ENCODE peak calls at places on chromosomes 4 and X, in six cellular contexts. I is right cardiac atrium, W is osteoblast, D is uterus, Z is left lung, M is HCT116. G is an unnamed sample.

GRCh38 chr4:67320645-67321044 is 224.7 kb downstream of the CENPC start:
- DNase-seq in I (peak; percentile 15), W (peak; percentile 5), D (no peak), Z (no peak), M (no peak), G (no peak)

GRCh38 chr4:73763877-73764276 is 23.5 kb downstream of the CXCL8 start:
- DNase-seq in I (no peak), W (no peak), D (no peak), Z (no peak), M (no peak), G (no peak)

GRCh38 chr4:183541081-183542045 is 36.5 kb downstream of the ING2 start:
- DNase-seq in I (no peak), W (no peak), D (no peak), Z (no peak), M (no peak), G (no peak)

GRCh38 chr4:4655901-4656300 is 114.1 kb upstream of the STX18 start:
- DNase-seq in I (no peak), W (no peak), D (no peak), Z (no peak), M (no peak), G (no peak)

GRCh38 chrX:16589211-16589610 is 60.7 kb upstream of the S100G start:
- DNase-seq in I (no peak), W (no peak), D (no peak), Z (no peak), M (no peak), G (no peak)

GRCh38 chrX:104618106-104618895 is 52.3 kb downstream of the IL1RAPL2 start:
- DNase-seq in I (no peak), W (peak; percentile 22), D (no peak), Z (no peak), M (no peak), G (no peak)

GRCh38 chr4:89617256-89617655 is 219.7 kb downstream of the SNCA start:
- DNase-seq in I (no peak), W (no peak), D (no peak), Z (no peak), M (no peak), G (no peak)

GRCh38 chrX:47198026-47198686 is 4.5 kb downstream of the UBA1 start:
- DNase-seq in I (no peak), W (peak; percentile 37), D (no peak), Z (no peak), M (no peak), G (no peak)

GRCh38 chr4:3563403-3563802 is 31.2 kb upstream of the LRPAP1 start:
- DNase-seq in I (no peak), W (peak; percentile 25), D (no peak), Z (peak; percentile 15), M (no peak), G (no peak)

GRCh38 chr4:76271248-76271647 is 19.7 kb downstream of the FAM47E start:
- DNase-seq in I (no peak), W (no peak), D (no peak), Z (no peak), M (no peak), G (no peak)

GRCh38 chr4:76272582-76272981 is 21.1 kb downstream of the FAM47E start:
- DNase-seq in I (no peak), W (no peak), D (no peak), Z (no peak), M (no peak), G (no peak)

GRCh38 chr4:76272999-76273398 is 21.5 kb downstream of the FAM47E start:
- DNase-seq in I (no peak), W (no peak), D (no peak), Z (no peak), M (no peak), G (no peak)

GRCh38 chr4:76272091-76272490 is 20.6 kb downstream of the FAM47E start:
- DNase-seq in I (no peak), W (no peak), D (no peak), Z (no peak), M (no peak), G (no peak)

DNA sequence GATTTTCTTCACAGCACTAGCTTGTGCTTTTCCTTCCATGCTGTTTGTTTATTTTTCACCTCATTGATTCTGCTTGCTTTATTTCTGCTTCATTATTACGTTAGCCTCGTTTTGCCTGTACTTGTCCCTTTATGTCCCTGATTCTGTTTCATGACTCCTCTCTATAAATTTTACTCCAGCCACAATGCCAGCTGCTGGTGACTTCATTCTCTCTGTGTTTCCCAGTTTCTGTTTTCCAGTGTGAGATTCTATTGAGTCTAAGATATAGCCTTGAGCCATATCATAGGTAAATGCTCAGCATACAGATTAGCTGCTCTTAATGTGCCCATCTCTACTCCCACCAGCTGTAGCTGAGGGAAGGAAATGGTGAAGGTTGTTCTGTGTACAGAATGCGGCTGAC is 19.3 kb downstream of the FAM47E start:
- DNase-seq in I (no peak), W (no peak), D (no peak), Z (no peak), M (no peak), G (no peak)
- H3K4me1 ChIP-seq in I (peaks cover 2% of the 10 kb centered on the region), W (no peaks in the 10 kb centered on the region), D (no peaks in the 10 kb centered on the region), Z (no peaks in the 10 kb centered on the region), M (no peaks in the 10 kb centered on the region), G (no peaks in the 10 kb centered on the region)

GRCh38 chr4:145484240-145484846 is 2.7 kb downstream of the SMAD1 start:
- DNase-seq in I (no peak), W (no peak), D (no peak), Z (no peak), M (no peak), G (no peak)
- H3K4me3 ChIP-seq in I (no peak overlapping the region), W (no peak overlapping the region), D (no peak overlapping the region), Z (no peak overlapping the region), M (no peak overlapping the region), G (no peak overlapping the region)

GRCh38 chr4:160826339-160826679 is 1337.5 kb downstream of the FSTL5 start:
- DNase-seq in I (no peak), W (no peak), D (no peak), Z (no peak), M (no peak), G (no peak)

GRCh38 chr4:160819791-160820190 is 1344.0 kb downstream of the FSTL5 start:
- DNase-seq in I (no peak), W (no peak), D (no peak), Z (no peak), M (no peak), G (no peak)

GRCh38 chr4:160831165-160831922 is 1332.5 kb downstream of the FSTL5 start:
- DNase-seq in I (no peak), W (no peak), D (no peak), Z (no peak), M (no peak), G (no peak)

GRCh38 chr4:160825644-160826338 is 1338.0 kb downstream of the FSTL5 start:
- DNase-seq in I (no peak), W (no peak), D (no peak), Z (no peak), M (no peak), G (no peak)
- H3K9me3 ChIP-seq in I (no peaks in the 10 kb centered on the region), W (no peaks in the 10 kb centered on the region), D (no peaks in the 10 kb centered on the region), Z (peaks cover 2% of the 10 kb centered on the region), M (no peaks in the 10 kb centered on the region), G (no peaks in the 10 kb centered on the region)

GRCh38 chr4:128255906-128256305 is 31.7 kb downstream of the PGRMC2 start:
- DNase-seq in I (no peak), W (no peak), D (no peak), Z (no peak), M (no peak), G (no peak)
- H3K4me1 ChIP-seq in I (no peaks in the 10 kb centered on the region), W (no peaks in the 10 kb centered on the region), D (no peaks in the 10 kb centered on the region), Z (no peaks in the 10 kb centered on the region), M (no peaks in the 10 kb centered on the region), G (no peaks in the 10 kb centered on the region)

DNA sequence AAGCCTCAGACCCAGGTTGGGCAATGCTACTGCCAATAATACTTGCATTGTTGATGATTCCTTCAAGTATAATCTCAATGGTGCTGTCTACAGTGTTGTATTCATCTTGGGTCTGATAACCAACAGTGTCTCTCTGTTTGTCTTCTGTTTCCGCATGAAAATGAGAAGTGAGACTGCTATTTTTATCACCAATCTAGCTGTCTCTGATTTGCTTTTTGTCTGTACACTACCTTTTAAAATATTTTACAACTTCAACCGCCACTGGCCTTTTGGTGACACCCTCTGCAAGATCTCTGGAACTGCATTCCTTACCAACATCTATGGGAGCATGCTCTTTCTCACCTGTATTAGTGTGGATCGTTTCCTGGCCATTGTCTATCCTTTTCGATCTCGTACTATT is 7.4 kb downstream of the LPAR4 start:
- DNase-seq in I (no peak), W (no peak), D (no peak), Z (no peak), M (no peak), G (no peak)
- H3K4me3 ChIP-seq in I (no peak overlapping the region), W (no peak overlapping the region), D (no peak overlapping the region), Z (no peak overlapping the region), M (no peak overlapping the region), G (no peak overlapping the region)

GRCh38 chr4:25215506-25215905 is 18.3 kb upstream of the PI4K2B start:
- DNase-seq in I (no peak), W (no peak), D (no peak), Z (no peak), M (no peak), G (no peak)

GRCh38 chr4:25223770-25224375 is 10.0 kb upstream of the PI4K2B start:
- DNase-seq in I (no peak), W (no peak), D (no peak), Z (no peak), M (peak; percentile 57), G (no peak)

GRCh38 chr4:25221377-25221776 is 12.5 kb upstream of the PI4K2B start:
- DNase-seq in I (no peak), W (no peak), D (no peak), Z (no peak), M (no peak), G (no peak)
- H3K9me3 ChIP-seq in I (no peaks in the 10 kb centered on the region), W (peaks cover 9% of the 10 kb centered on the region), D (no peaks in the 10 kb centered on the region), Z (peaks cover 70% of the 10 kb centered on the region), M (peaks cover 34% of the 10 kb centered on the region), G (no peaks in the 10 kb centered on the region)

GRCh38 chr4:2492970-2493369 is 24.1 kb downstream of the RNF4 start:
- DNase-seq in I (no peak), W (no peak), D (no peak), Z (no peak), M (no peak), G (no peak)
- H3K4me1 ChIP-seq in I (peaks cover 9% of the 10 kb centered on the region), W (peaks cover 16% of the 10 kb centered on the region), D (no peaks in the 10 kb centered on the region), Z (no peaks in the 10 kb centered on the region), M (no peaks in the 10 kb centered on the region), G (no peaks in the 10 kb centered on the region)

DNA sequence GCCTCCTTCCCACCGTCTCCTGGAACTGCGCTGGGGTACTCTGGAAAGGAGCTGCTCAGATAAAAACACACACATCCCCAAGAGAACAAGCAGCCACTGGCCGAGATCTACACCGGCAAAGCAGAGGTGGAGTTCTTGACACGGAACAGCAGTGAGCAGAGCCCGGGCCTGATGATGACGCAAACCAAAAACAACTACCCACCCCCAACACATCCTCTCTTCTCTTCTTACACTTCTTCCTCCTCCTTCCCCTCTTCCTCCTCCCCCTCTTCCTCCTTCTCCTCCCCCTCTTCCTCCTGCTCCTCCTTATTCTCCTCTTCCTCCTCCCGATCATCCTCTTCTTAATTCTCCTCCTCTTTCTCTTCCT is 4.6 kb downstream of the PNMA5 start:
- DNase-seq in I (no peak), W (peak; percentile 62), D (no peak), Z (no peak), M (no peak), G (no peak)
- H3K4me3 ChIP-seq in I (no peak overlapping the region), W (no peak overlapping the region), D (no peak overlapping the region), Z (no peak overlapping the region), M (no peak overlapping the region), G (no peak overlapping the region)

GRCh38 chr4:54173281-54173912 is 55.7 kb upstream of the PDGFRA start:
- DNase-seq in I (no peak), W (no peak), D (no peak), Z (no peak), M (no peak), G (no peak)

GRCh38 chr4:54172156-54172555 is 56.9 kb upstream of the PDGFRA start:
- DNase-seq in I (no peak), W (no peak), D (no peak), Z (no peak), M (no peak), G (no peak)

GRCh38 chr4:54176202-54176601 is 52.9 kb upstream of the PDGFRA start:
- DNase-seq in I (no peak), W (no peak), D (no peak), Z (no peak), M (no peak), G (no peak)
- H3K9me3 ChIP-seq in I (no peaks in the 10 kb centered on the region), W (no peaks in the 10 kb centered on the region), D (no peaks in the 10 kb centered on the region), Z (no peaks in the 10 kb centered on the region), M (no peaks in the 10 kb centered on the region), G (no peaks in the 10 kb centered on the region)